ENCODE peak calls at places on chromosomes 2 and 18, in four cellular contexts. U is HT1080, E is lower lobe of right lung, D is spleen. J is an unnamed sample.
A peak's percentile ranks its signal among the peaks of the same experiment; 100 is the strongest.

GRCh38 chr18:70234667-70235459 is 29.4 kb upstream of the RTTN start:
- DNase-seq in U (no peak), E (no peak), D (no peak), J (peak; percentile 5)

GRCh38 chr2:186309901-186310300 is 176.2 kb upstream of the ZC3H15 start:
- DNase-seq in U (peak; percentile 10), E (no peak), D (no peak), J (peak; percentile 60)

GRCh38 chr2:51782874-51783765 is 751.2 kb upstream of the NRXN1 start:
- DNase-seq in U (peak; percentile 73), E (no peak), D (no peak), J (peak; percentile 81)

GRCh38 chr18:9260388-9261380 is 73.9 kb upstream of the TWSG1 start:
- DNase-seq in U (no peak), E (no peak), D (no peak), J (peak; percentile 29)

GRCh38 chr2:192887296-192887695 is 692.6 kb upstream of the TMEFF2 start:
- DNase-seq in U (no peak), E (no peak), D (no peak), J (no peak)

GRCh38 chr2:140680862-140681261 is 1450.0 kb downstream of the LRP1B start:
- DNase-seq in U (no peak), E (no peak), D (no peak), J (no peak)

GRCh38 chr18:78738076-78738690 is 241.4 kb upstream of the SALL3 start:
- DNase-seq in U (no peak), E (no peak), D (peak; percentile 46), J (no peak)

GRCh38 chr2:168643979-168644378 is 158.5 kb upstream of the NOSTRIN start:
- DNase-seq in U (no peak), E (no peak), D (no peak), J (no peak)

GRCh38 chr2:20326163-20326780 is 24.4 kb downstream of the PUM2 start:
- DNase-seq in U (peak; percentile 52), E (no peak), D (no peak), J (peak; percentile 69)